ENCODE peak calls at places on chromosomes 2 and 18, in five cellular contexts. X is upper lobe of left lung, N is GM23338, J is HCT116, L is K562. Y is an unnamed sample.

GRCh38 chr18:6058941-6059340 is 163.6 kb upstream of the TMEM200C start:
- ATAC-seq in N (peak), X (no peak), L (no peak), J (no peak), Y (no peak)

GRCh38 chr2:10384089-10384734 is 63.9 kb downstream of the ODC1 start:
- ATAC-seq in X (no peak), N (no peak), J (no peak), L (no peak), Y (no peak)

GRCh38 chr2:157364257-157364974 is 38.8 kb upstream of the ERMN start:
- ATAC-seq in X (no peak), N (no peak), L (no peak), J (no peak), Y (no peak)

GRCh38 chr18:2641638-2642037 is 13.9 kb upstream of the SMCHD1 start:
- ATAC-seq in N (no peak), X (no peak), J (no peak), L (no peak), Y (no peak)

GRCh38 chr2:157307021-157307420 is 18.6 kb downstream of the ERMN start:
- ATAC-seq in X (no peak), N (peak), L (no peak), J (no peak), Y (no peak)

GRCh38 chr2:106745468-106745867 is 140.5 kb downstream of the ST6GAL2 start:
- ATAC-seq in N (peak), X (no peak), J (no peak), L (no peak), Y (no peak)

GRCh38 chr2:112793449-112793978 is 9.2 kb upstream of the IL1A start:
- ATAC-seq in L (no peak), X (peak), N (no peak), J (no peak), Y (peak)

GRCh38 chr2:199602271-199602895 is 144.6 kb upstream of the SATB2 start:
- ATAC-seq in L (peak), X (no peak), J (peak), N (peak), Y (no peak)

GRCh38 chr18:79802298-79802697 is 4.6 kb downstream of the KCNG2 start:
- ATAC-seq in X (no peak), J (no peak), N (no peak), L (no peak), Y (no peak)

GRCh38 chr2:88055049-88055435 is 541 bp downstream of the KRCC1 start:
- ATAC-seq in X (no peak), L (peak), J (peak), N (peak), Y (peak)

GRCh38 chr2:88054300-88055048 is 1.1 kb downstream of the KRCC1 start:
- ATAC-seq in N (no peak), X (no peak), J (no peak), L (peak), Y (no peak)

GRCh38 chr2:88055436-88056128 is at the start of gene KRCC1:
- ATAC-seq in L (peak), N (peak), X (peak), J (peak), Y (peak)

GRCh38 chr2:88051792-88052191 is 3.8 kb downstream of the KRCC1 start:
- ATAC-seq in X (no peak), J (no peak), N (no peak), L (no peak), Y (no peak)

GRCh38 chr2:88053301-88053700 is 2.3 kb downstream of the KRCC1 start:
- ATAC-seq in L (no peak), N (no peak), J (no peak), X (no peak), Y (no peak)
- TF ChIP-seq POLR2AphosphoS5 in L (no peak), N (no peak), J (no peak), X (no peak), Y (no peak)

DNA sequence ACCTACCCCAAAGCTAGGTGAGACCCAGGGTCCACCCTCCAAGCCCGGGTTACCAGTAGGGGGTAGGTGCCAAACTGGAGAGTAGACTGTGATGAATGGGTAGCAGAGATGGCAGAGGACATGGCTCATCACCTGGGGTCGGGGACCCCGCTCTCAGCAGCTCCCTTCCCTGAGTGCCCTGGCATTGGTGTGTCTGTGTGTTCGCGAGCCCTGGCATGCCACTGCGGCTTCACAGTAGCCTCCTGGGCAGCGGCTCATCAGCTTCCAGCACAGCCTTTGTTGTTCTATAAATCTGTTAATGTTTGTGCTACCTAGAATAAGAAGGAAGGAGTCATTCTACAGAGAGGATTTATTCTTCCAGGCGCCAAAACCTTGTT is 62.6 kb upstream of the ALPP start:
- ATAC-seq in N (no peak), L (no peak), J (no peak), X (no peak), Y (no peak)
- H3K4me3 ChIP-seq in N (no peak), L (no peak), J (no peak), X (no peak), Y (no peak)

GRCh38 chr2:30334738-30335426 is 103.5 kb downstream of the LBH start:
- ATAC-seq in L (no peak), X (no peak), J (peak), N (peak), Y (no peak)

GRCh38 chr2:30338475-30338874 is 107.1 kb downstream of the LBH start:
- ATAC-seq in X (no peak), L (no peak), J (no peak), N (no peak), Y (no peak)

GRCh38 chr2:30339071-30339470 is 107.7 kb downstream of the LBH start:
- ATAC-seq in X (no peak), J (no peak), N (no peak), L (no peak), Y (no peak)

GRCh38 chr2:30335981-30336538 is 104.7 kb downstream of the LBH start:
- ATAC-seq in J (no peak), X (no peak), N (no peak), L (no peak), Y (no peak)

DNA sequence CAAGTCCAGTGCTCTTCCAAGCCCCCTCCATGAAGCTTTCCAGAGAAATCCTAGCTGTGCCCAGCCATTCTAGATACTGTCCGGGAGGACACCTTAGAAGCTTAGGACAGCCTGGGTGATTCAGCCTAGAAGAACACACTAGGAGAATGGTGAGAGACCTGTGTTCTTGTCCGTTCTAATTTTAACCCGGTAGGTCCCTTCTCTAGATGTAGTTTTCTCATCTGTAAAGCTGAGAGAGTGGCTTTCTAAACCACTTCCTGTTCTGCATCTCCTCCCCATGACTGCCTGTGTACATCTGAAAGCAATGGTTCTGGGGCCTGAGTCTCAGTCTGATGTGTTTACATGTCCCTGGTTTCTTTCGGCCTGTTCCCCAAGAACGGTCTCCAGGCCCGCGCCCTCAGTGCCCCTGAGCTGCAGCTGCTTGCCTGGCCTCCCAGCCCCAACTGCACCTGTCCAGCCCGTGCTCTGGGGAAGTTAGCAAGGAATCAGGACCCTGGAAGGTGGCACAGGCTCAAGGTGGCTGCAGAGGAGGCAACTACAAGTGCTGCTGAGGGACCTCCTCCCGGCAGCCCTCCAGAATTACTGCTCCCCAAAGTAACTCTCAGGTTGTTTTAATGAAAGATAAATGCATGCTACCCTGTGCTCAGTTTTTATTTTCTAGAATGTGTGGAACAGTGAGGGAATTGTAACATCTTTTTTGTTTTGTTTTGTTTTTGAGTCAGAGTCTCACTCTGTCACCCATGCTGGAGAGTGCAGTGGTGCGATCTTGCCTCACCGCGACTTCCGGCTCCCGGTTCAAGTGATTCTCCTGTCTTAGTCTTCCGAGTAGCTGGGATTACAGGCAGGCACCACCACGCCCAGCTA is 105.9 kb downstream of the LBH start:
- ATAC-seq in X (no peak), N (no peak), L (no peak), J (no peak), Y (no peak)
- TF ChIP-seq POLR2AphosphoS5 in X (no peak), N (no peak), L (no peak), J (no peak), Y (no peak)

GRCh38 chr2:130391058-130391871 is 35.4 kb downstream of the PTPN18 start:
- ATAC-seq in N (peak), L (peak), X (peak), J (peak), Y (peak)
- H3K4me3 ChIP-seq in N (peak), L (peak), X (peak), J (peak), Y (peak)